ENCODE peak calls at places on chromosomes 12 and 14, in nine cellular contexts. One of them, this sample, is unnamed.

GRCh38 chr12:24280085-24280842 is 330.8 kb upstream of the SOX5 start:
- DNase-seq in neural progenitor cell: no peak
- DNase-seq in GM23248: no peak
- DNase-seq in GM23338: no peak
- DNase-seq in MM.1S: no peak
- DNase-seq in HCT116: no peak
- DNase-seq in PC-3: no peak
- DNase-seq in hepatocyte: no peak
- DNase-seq in SK-N-SH: no peak
- DNase-seq in this sample: no peak

GRCh38 chr12:127008758-127009403 is 1258.1 kb upstream of the TMEM132C start:
- DNase-seq in neural progenitor cell: no peak
- DNase-seq in GM23248: no peak
- DNase-seq in GM23338: no peak
- DNase-seq in MM.1S: no peak
- DNase-seq in HCT116: no peak
- DNase-seq in PC-3: no peak
- DNase-seq in hepatocyte: peak; percentile 13
- DNase-seq in SK-N-SH: no peak
- DNase-seq in this sample: no peak

GRCh38 chr14:39015360-39015961 is 87.6 kb downstream of the SEC23A start:
- DNase-seq in neural progenitor cell: peak; percentile 68
- DNase-seq in GM23248: peak; percentile 71
- DNase-seq in GM23338: peak; percentile 75
- DNase-seq in MM.1S: peak; percentile 46
- DNase-seq in HCT116: peak; percentile 28
- DNase-seq in PC-3: peak; percentile 66
- DNase-seq in hepatocyte: peak; percentile 71
- DNase-seq in SK-N-SH: peak; percentile 34
- DNase-seq in this sample: peak; percentile 54

GRCh38 chr12:10667581-10667980 is 6.3 kb downstream of the STYK1 start:
- DNase-seq in neural progenitor cell: no peak
- DNase-seq in GM23248: no peak
- DNase-seq in GM23338: no peak
- DNase-seq in MM.1S: no peak
- DNase-seq in HCT116: no peak
- DNase-seq in PC-3: no peak
- DNase-seq in hepatocyte: no peak
- DNase-seq in SK-N-SH: no peak
- DNase-seq in this sample: no peak

GRCh38 chr12:51357374-51358047 is 11.0 kb upstream of the CELA1 start:
- DNase-seq in neural progenitor cell: no peak
- DNase-seq in GM23248: no peak
- DNase-seq in GM23338: no peak
- DNase-seq in MM.1S: no peak
- DNase-seq in HCT116: no peak
- DNase-seq in PC-3: no peak
- DNase-seq in hepatocyte: no peak
- DNase-seq in SK-N-SH: no peak
- DNase-seq in this sample: peak; percentile 18

GRCh38 chr14:24632761-24633160 is 1.2 kb downstream of the GZMB start:
- DNase-seq in neural progenitor cell: no peak
- DNase-seq in GM23248: no peak
- DNase-seq in GM23338: no peak
- DNase-seq in MM.1S: no peak
- DNase-seq in HCT116: no peak
- DNase-seq in PC-3: no peak
- DNase-seq in hepatocyte: no peak
- DNase-seq in SK-N-SH: no peak
- DNase-seq in this sample: no peak

GRCh38 chr14:100131181-100131580 is 28.3 kb downstream of the DEGS2 start:
- DNase-seq in neural progenitor cell: no peak
- DNase-seq in GM23248: no peak
- DNase-seq in GM23338: peak; percentile 53
- DNase-seq in MM.1S: no peak
- DNase-seq in HCT116: no peak
- DNase-seq in PC-3: no peak
- DNase-seq in hepatocyte: peak; percentile 35
- DNase-seq in SK-N-SH: no peak
- DNase-seq in this sample: no peak

GRCh38 chr12:57238854-57239554 is 9.5 kb downstream of the SHMT2 start:
- DNase-seq in neural progenitor cell: peak; percentile 94
- DNase-seq in GM23248: peak; percentile 89
- DNase-seq in GM23338: peak; percentile 94
- DNase-seq in MM.1S: peak; percentile 85
- DNase-seq in HCT116: peak; percentile 58
- DNase-seq in PC-3: peak; percentile 89
- DNase-seq in hepatocyte: peak; percentile 94
- DNase-seq in SK-N-SH: peak; percentile 98
- DNase-seq in this sample: peak; percentile 90

GRCh38 chr14:50064993-50065392 is 51.4 kb downstream of the VCPKMT start:
- DNase-seq in neural progenitor cell: no peak
- DNase-seq in GM23248: peak; percentile 68
- DNase-seq in GM23338: no peak
- DNase-seq in MM.1S: peak; percentile 89
- DNase-seq in HCT116: no peak
- DNase-seq in PC-3: no peak
- DNase-seq in hepatocyte: no peak
- DNase-seq in SK-N-SH: no peak
- DNase-seq in this sample: peak; percentile 72

GRCh38 chr12:94973202-94973601 is 30.3 kb downstream of the NDUFA12 start:
- DNase-seq in neural progenitor cell: no peak
- DNase-seq in GM23248: no peak
- DNase-seq in GM23338: no peak
- DNase-seq in MM.1S: no peak
- DNase-seq in HCT116: no peak
- DNase-seq in PC-3: no peak
- DNase-seq in hepatocyte: peak; percentile 74
- DNase-seq in SK-N-SH: no peak
- DNase-seq in this sample: peak; percentile 68

GRCh38 chr12:41604830-41605229 is 416.7 kb downstream of the PDZRN4 start:
- DNase-seq in neural progenitor cell: no peak
- DNase-seq in GM23248: no peak
- DNase-seq in GM23338: no peak
- DNase-seq in MM.1S: no peak
- DNase-seq in HCT116: no peak
- DNase-seq in PC-3: no peak
- DNase-seq in hepatocyte: no peak
- DNase-seq in SK-N-SH: no peak
- DNase-seq in this sample: no peak

GRCh38 chr12:22527999-22528398 is 16.3 kb downstream of the C2CD5 start:
- DNase-seq in neural progenitor cell: no peak
- DNase-seq in GM23248: peak; percentile 78
- DNase-seq in GM23338: no peak
- DNase-seq in MM.1S: no peak
- DNase-seq in HCT116: no peak
- DNase-seq in PC-3: peak; percentile 65
- DNase-seq in hepatocyte: no peak
- DNase-seq in SK-N-SH: no peak
- DNase-seq in this sample: no peak

GRCh38 chr14:75392686-75393641 is 34.9 kb upstream of the JDP2 start:
- DNase-seq in neural progenitor cell: no peak
- DNase-seq in GM23248: no peak
- DNase-seq in GM23338: peak; percentile 37
- DNase-seq in MM.1S: no peak
- DNase-seq in HCT116: no peak
- DNase-seq in PC-3: no peak
- DNase-seq in hepatocyte: no peak
- DNase-seq in SK-N-SH: no peak
- DNase-seq in this sample: no peak

GRCh38 chr12:1518763-1519516 is 75.4 kb downstream of the FBXL14 start:
- DNase-seq in neural progenitor cell: no peak
- DNase-seq in GM23248: peak; percentile 83
- DNase-seq in GM23338: no peak
- DNase-seq in MM.1S: no peak
- DNase-seq in HCT116: peak; percentile 32
- DNase-seq in PC-3: peak; percentile 87
- DNase-seq in hepatocyte: peak; percentile 40
- DNase-seq in SK-N-SH: no peak
- DNase-seq in this sample: no peak

GRCh38 chr14:69685217-69685616 is 73.8 kb downstream of the SUSD6 start:
- DNase-seq in neural progenitor cell: no peak
- DNase-seq in GM23248: peak; percentile 43
- DNase-seq in GM23338: no peak
- DNase-seq in MM.1S: no peak
- DNase-seq in HCT116: no peak
- DNase-seq in PC-3: peak; percentile 77
- DNase-seq in hepatocyte: no peak
- DNase-seq in SK-N-SH: no peak
- DNase-seq in this sample: no peak

GRCh38 chr14:77198576-77198975 is 17.0 kb downstream of the TMEM63C start:
- DNase-seq in neural progenitor cell: no peak
- DNase-seq in GM23248: no peak
- DNase-seq in GM23338: no peak
- DNase-seq in MM.1S: no peak
- DNase-seq in HCT116: no peak
- DNase-seq in PC-3: no peak
- DNase-seq in hepatocyte: no peak
- DNase-seq in SK-N-SH: no peak
- DNase-seq in this sample: no peak

DNA sequence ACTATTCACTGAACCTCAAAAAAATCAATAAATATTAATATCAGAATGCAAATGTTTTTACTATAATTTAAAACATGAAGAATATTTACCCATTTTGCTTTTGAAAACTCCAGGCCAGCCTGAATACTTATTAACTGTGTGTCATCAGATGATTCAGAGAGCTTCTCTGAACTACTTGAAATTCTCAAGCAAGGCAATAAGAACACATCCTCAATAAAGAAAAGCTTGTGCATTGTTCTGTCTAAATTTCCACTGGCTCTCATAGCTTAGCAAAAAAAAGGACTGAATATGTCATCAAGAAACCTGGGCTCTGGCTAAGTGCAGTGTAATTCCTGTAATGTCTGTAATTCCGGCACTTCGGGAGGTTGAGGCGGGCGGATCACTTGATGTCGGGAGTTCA is 194.1 kb downstream of the BTG1 start:
- DNase-seq in neural progenitor cell: no peak
- DNase-seq in GM23248: peak; percentile 62
- DNase-seq in GM23338: no peak
- DNase-seq in MM.1S: no peak
- DNase-seq in HCT116: no peak
- DNase-seq in PC-3: peak; percentile 47
- DNase-seq in hepatocyte: no peak
- DNase-seq in SK-N-SH: no peak
- DNase-seq in this sample: no peak
- H3K4me1 ChIP-seq in neural progenitor cell: no peaks in the 10 kb centered on the region
- H3K4me1 ChIP-seq in GM23248: peaks cover 7% of the 10 kb centered on the region
- H3K4me1 ChIP-seq in GM23338: no peaks in the 10 kb centered on the region
- H3K4me1 ChIP-seq in MM.1S: no peaks in the 10 kb centered on the region
- H3K4me1 ChIP-seq in HCT116: no peaks in the 10 kb centered on the region
- H3K4me1 ChIP-seq in PC-3: peaks cover 1% of the 10 kb centered on the region
- H3K4me1 ChIP-seq in hepatocyte: peaks cover 21% of the 10 kb centered on the region
- H3K4me1 ChIP-seq in SK-N-SH: no peaks in the 10 kb centered on the region
- H3K4me1 ChIP-seq in this sample: no peaks in the 10 kb centered on the region

GRCh38 chr12:100955139-100955538 is 160.6 kb downstream of the ANO4 start:
- DNase-seq in neural progenitor cell: no peak
- DNase-seq in GM23248: peak; percentile 43
- DNase-seq in GM23338: peak; percentile 57
- DNase-seq in MM.1S: no peak
- DNase-seq in HCT116: no peak
- DNase-seq in PC-3: peak; percentile 40
- DNase-seq in hepatocyte: peak; percentile 44
- DNase-seq in SK-N-SH: no peak
- DNase-seq in this sample: no peak
- TF ChIP-seq EZH2phosphoT487 in neural progenitor cell: no peak
- TF ChIP-seq EZH2phosphoT487 in GM23248: no peak
- TF ChIP-seq EZH2phosphoT487 in GM23338: no peak
- TF ChIP-seq EZH2phosphoT487 in MM.1S: no peak
- TF ChIP-seq EZH2phosphoT487 in HCT116: no peak
- TF ChIP-seq EZH2phosphoT487 in PC-3: no peak
- TF ChIP-seq EZH2phosphoT487 in hepatocyte: no peak
- TF ChIP-seq EZH2phosphoT487 in SK-N-SH: no peak
- TF ChIP-seq EZH2phosphoT487 in this sample: no peak

DNA sequence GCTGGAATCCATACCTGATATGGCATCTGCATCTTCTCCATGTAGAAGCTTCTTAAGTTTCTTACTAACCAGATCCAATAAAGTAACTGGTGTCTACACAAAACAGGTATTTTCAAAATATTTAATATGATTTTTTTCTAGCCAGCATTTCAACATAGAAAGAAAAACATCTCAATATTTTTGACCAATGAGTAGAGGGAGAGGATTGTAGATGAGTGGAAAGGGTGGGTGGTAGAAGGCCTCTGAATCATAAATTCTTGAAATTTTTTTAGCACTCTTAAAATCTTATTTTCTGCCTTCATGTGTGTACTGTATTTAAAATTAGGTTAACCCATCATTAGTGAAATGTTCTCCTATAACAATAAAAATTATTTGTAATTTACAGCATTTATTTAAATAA is 18.0 kb downstream of the DEPDC4 start:
- DNase-seq in neural progenitor cell: no peak
- DNase-seq in GM23248: peak; percentile 74
- DNase-seq in GM23338: no peak
- DNase-seq in MM.1S: no peak
- DNase-seq in HCT116: no peak
- DNase-seq in PC-3: no peak
- DNase-seq in hepatocyte: no peak
- DNase-seq in SK-N-SH: no peak
- DNase-seq in this sample: no peak
- H2AFZ ChIP-seq in neural progenitor cell: no peak overlapping the region
- H2AFZ ChIP-seq in GM23248: peak overlapping the region; percentile 72
- H2AFZ ChIP-seq in GM23338: no peak overlapping the region
- H2AFZ ChIP-seq in MM.1S: no peak overlapping the region
- H2AFZ ChIP-seq in HCT116: no peak overlapping the region
- H2AFZ ChIP-seq in PC-3: no peak overlapping the region
- H2AFZ ChIP-seq in hepatocyte: no peak overlapping the region
- H2AFZ ChIP-seq in SK-N-SH: peak overlapping the region; percentile 60
- H2AFZ ChIP-seq in this sample: no peak overlapping the region

GRCh38 chr14:54672688-54673087 is 105.8 kb downstream of the SAMD4A start:
- DNase-seq in neural progenitor cell: no peak
- DNase-seq in GM23248: peak; percentile 44
- DNase-seq in GM23338: no peak
- DNase-seq in MM.1S: no peak
- DNase-seq in HCT116: no peak
- DNase-seq in PC-3: no peak
- DNase-seq in hepatocyte: no peak
- DNase-seq in SK-N-SH: no peak
- DNase-seq in this sample: no peak

GRCh38 chr14:54673193-54674121 is 106.5 kb downstream of the SAMD4A start:
- DNase-seq in neural progenitor cell: no peak
- DNase-seq in GM23248: no peak
- DNase-seq in GM23338: peak; percentile 51
- DNase-seq in MM.1S: no peak
- DNase-seq in HCT116: no peak
- DNase-seq in PC-3: no peak
- DNase-seq in hepatocyte: no peak
- DNase-seq in SK-N-SH: no peak
- DNase-seq in this sample: no peak

GRCh38 chr14:54672181-54672580 is 105.3 kb downstream of the SAMD4A start:
- DNase-seq in neural progenitor cell: no peak
- DNase-seq in GM23248: no peak
- DNase-seq in GM23338: no peak
- DNase-seq in MM.1S: no peak
- DNase-seq in HCT116: no peak
- DNase-seq in PC-3: no peak
- DNase-seq in hepatocyte: no peak
- DNase-seq in SK-N-SH: no peak
- DNase-seq in this sample: no peak

GRCh38 chr14:54669759-54670630 is 103.1 kb downstream of the SAMD4A start:
- DNase-seq in neural progenitor cell: no peak
- DNase-seq in GM23248: peak; percentile 88
- DNase-seq in GM23338: no peak
- DNase-seq in MM.1S: no peak
- DNase-seq in HCT116: no peak
- DNase-seq in PC-3: peak; percentile 99
- DNase-seq in hepatocyte: peak; percentile 58
- DNase-seq in SK-N-SH: no peak
- DNase-seq in this sample: no peak

GRCh38 chr14:54671537-54671936 is 104.6 kb downstream of the SAMD4A start:
- DNase-seq in neural progenitor cell: no peak
- DNase-seq in GM23248: no peak
- DNase-seq in GM23338: no peak
- DNase-seq in MM.1S: no peak
- DNase-seq in HCT116: no peak
- DNase-seq in PC-3: no peak
- DNase-seq in hepatocyte: no peak
- DNase-seq in SK-N-SH: no peak
- DNase-seq in this sample: no peak
- H3K4me1 ChIP-seq in neural progenitor cell: peaks cover 19% of the 10 kb centered on the region
- H3K4me1 ChIP-seq in GM23248: peaks cover 28% of the 10 kb centered on the region
- H3K4me1 ChIP-seq in GM23338: peaks cover 39% of the 10 kb centered on the region
- H3K4me1 ChIP-seq in MM.1S: peaks cover 20% of the 10 kb centered on the region
- H3K4me1 ChIP-seq in HCT116: peaks cover 40% of the 10 kb centered on the region
- H3K4me1 ChIP-seq in PC-3: peaks cover 55% of the 10 kb centered on the region
- H3K4me1 ChIP-seq in hepatocyte: peaks cover 18% of the 10 kb centered on the region
- H3K4me1 ChIP-seq in SK-N-SH: peaks cover 48% of the 10 kb centered on the region
- H3K4me1 ChIP-seq in this sample: no peaks in the 10 kb centered on the region